ENCODE peak calls at places on chromosomes 5 and 9, in five cellular contexts. T is HTR-8/SVneo; F is RPMI7951; E is Caki2; K is stimulated activated naive CD4-positive, alpha-beta T cell. Y is an unnamed sample.

GRCh38 chr9:13128266-13128825 is 151.1 kb downstream of the MPDZ start:
- DNase-seq in T (no peak), F (no peak), K (no peak), E (no peak), Y (peak)

GRCh38 chr9:15250013-15250412 is 57.0 kb downstream of the TTC39B start:
- DNase-seq in T (no peak), K (no peak), E (no peak), F (no peak), Y (no peak)

GRCh38 chr5:154465169-154465568 is 12.9 kb downstream of the HAND1 start:
- DNase-seq in F (peak), T (peak), E (no peak), K (no peak), Y (peak)

GRCh38 chr9:111992523-111992922 is 95.9 kb downstream of the UGCG start:
- DNase-seq in E (peak), K (no peak), T (peak), F (peak), Y (peak)

GRCh38 chr5:35938518-35939227 is at the start of gene CAPSL:
- DNase-seq in T (peak), E (peak), F (peak), K (peak), Y (peak)

GRCh38 chr5:137900925-137901817 is 11.9 kb downstream of the PKD2L2 start:
- DNase-seq in E (no peak), F (peak), T (no peak), K (no peak), Y (no peak)

GRCh38 chr9:136525841-136526499 is 19.9 kb downstream of the NOTCH1 start:
- DNase-seq in F (peak), E (no peak), T (no peak), K (no peak), Y (no peak)

GRCh38 chr5:72046106-72046505 is 61.2 kb upstream of the MAP1B start:
- DNase-seq in T (no peak), K (no peak), E (no peak), F (no peak), Y (no peak)

GRCh38 chr9:14797442-14797841 is 74.9 kb upstream of the CER1 start:
- DNase-seq in F (no peak), K (no peak), E (no peak), T (peak), Y (peak)

GRCh38 chr5:158951461-158951860 is 148.3 kb downstream of the EBF1 start:
- DNase-seq in K (no peak), F (no peak), E (no peak), T (no peak), Y (no peak)

GRCh38 chr5:102754499-102755424 is at the start of gene PAM:
- DNase-seq in K (peak), F (peak), T (peak), E (peak), Y (peak)

GRCh38 chr9:137286980-137287383 is 9.5 kb downstream of the TOR4A start:
- DNase-seq in F (peak), K (no peak), T (peak), E (peak), Y (peak)

GRCh38 chr5:127072861-127073846 is at the start of gene C5orf63:
- DNase-seq in K (peak), T (no peak), F (peak), E (no peak), Y (peak)

GRCh38 chr5:170268884-170269283 is 28.7 kb downstream of the LCP2 start:
- DNase-seq in K (no peak), T (no peak), F (no peak), E (no peak), Y (no peak)

GRCh38 chr9:125241863-125242739 is 958 bp upstream of the HSPA5 start:
- DNase-seq in E (no peak), T (no peak), F (peak), K (peak), Y (no peak)

GRCh38 chr9:28050046-28050445 is 476.8 kb upstream of the C9orf72 start:
- DNase-seq in K (no peak), F (no peak), T (no peak), E (no peak), Y (no peak)

GRCh38 chr5:56264417-56265025 is 31.4 kb upstream of the ANKRD55 start:
- DNase-seq in E (peak), T (peak), F (peak), K (peak), Y (peak)

GRCh38 chr9:137604345-137605145 is 941 bp upstream of the ARRDC1 start:
- DNase-seq in F (no peak), E (no peak), T (no peak), K (no peak), Y (no peak)

GRCh38 chr5:74009502-74009901 is 383.5 kb downstream of the ARHGEF28 start:
- DNase-seq in T (no peak), K (no peak), E (no peak), F (no peak), Y (no peak)

GRCh38 chr5:32279223-32279622 is 33.5 kb downstream of the MTMR12 start:
- DNase-seq in T (no peak), K (no peak), E (no peak), F (no peak), Y (no peak)

GRCh38 chr5:1129725-1130082 is 17.8 kb upstream of the SLC12A7 start:
- DNase-seq in E (no peak), K (no peak), F (no peak), T (no peak), Y (no peak)

GRCh38 chr5:38994329-38994927 is 79.8 kb downstream of the RICTOR start:
- DNase-seq in T (peak), E (peak), K (peak), F (peak), Y (peak)

GRCh38 chr5:78651468-78651867 is 2.9 kb upstream of the LHFPL2 start:
- DNase-seq in T (no peak), E (no peak), K (no peak), F (no peak), Y (no peak)

GRCh38 chr5:170284231-170284630 is 13.3 kb downstream of the LCP2 start:
- DNase-seq in F (no peak), T (no peak), E (no peak), K (no peak), Y (no peak)

Y was measured in epithelial cell of esophagus.